ENCODE peak calls at places on chromosomes 3 and 15, in five cellular contexts. One of them, this sample, is unnamed.

GRCh38 chr3:33067484-33067883 is 29.5 kb downstream of the GLB1 start:
- DNase-seq in K562: peak; percentile 67
- DNase-seq in HCT116: peak; percentile 12
- DNase-seq in GM23338: no peak
- DNase-seq in H1: no peak
- DNase-seq in this sample: peak; percentile 6

GRCh38 chr3:8574040-8574669 is 70.4 kb downstream of the SSUH2 start:
- DNase-seq in GM23338: no peak
- DNase-seq in K562: no peak
- DNase-seq in HCT116: no peak
- DNase-seq in H1: no peak
- DNase-seq in this sample: no peak

GRCh38 chr3:125055165-125055912 is 458 bp downstream of the HEG1 start:
- DNase-seq in H1: no peak
- DNase-seq in GM23338: peak; percentile 40
- DNase-seq in HCT116: no peak
- DNase-seq in K562: peak; percentile 2
- DNase-seq in this sample: no peak

GRCh38 chr15:63530235-63530634 is 25.8 kb downstream of the USP3 start:
- DNase-seq in GM23338: no peak
- DNase-seq in H1: no peak
- DNase-seq in HCT116: no peak
- DNase-seq in K562: no peak
- DNase-seq in this sample: no peak

GRCh38 chr3:14925729-14926591 is 21.4 kb upstream of the NR2C2 start:
- DNase-seq in K562: peak; percentile 82
- DNase-seq in H1: no peak
- DNase-seq in HCT116: peak; percentile 66
- DNase-seq in GM23338: peak; percentile 89
- DNase-seq in this sample: peak; percentile 60

GRCh38 chr3:133256787-133257483 is 142.9 kb upstream of the BFSP2 start:
- DNase-seq in K562: no peak
- DNase-seq in HCT116: no peak
- DNase-seq in GM23338: no peak
- DNase-seq in H1: no peak
- DNase-seq in this sample: peak; percentile 17

GRCh38 chr15:33994005-33994615 is 25.8 kb downstream of the CHRM5 start:
- DNase-seq in K562: peak; percentile 49
- DNase-seq in HCT116: peak; percentile 22
- DNase-seq in GM23338: peak; percentile 76
- DNase-seq in H1: peak; percentile 10
- DNase-seq in this sample: peak; percentile 32

GRCh38 chr3:150235799-150236198 is 172.3 kb upstream of the TSC22D2 start:
- DNase-seq in GM23338: no peak
- DNase-seq in HCT116: no peak
- DNase-seq in H1: no peak
- DNase-seq in K562: no peak
- DNase-seq in this sample: no peak

GRCh38 chr3:147030274-147030673 is 376.1 kb downstream of the ZIC4 start:
- DNase-seq in K562: no peak
- DNase-seq in HCT116: no peak
- DNase-seq in GM23338: no peak
- DNase-seq in H1: no peak
- DNase-seq in this sample: no peak

GRCh38 chr3:139540686-139541085 is 1.1 kb upstream of the RBP1 start:
- DNase-seq in GM23338: no peak
- DNase-seq in HCT116: no peak
- DNase-seq in H1: no peak
- DNase-seq in K562: no peak
- DNase-seq in this sample: no peak

GRCh38 chr3:9769426-9770275 is at the start of gene CAMK1:
- DNase-seq in H1: no peak
- DNase-seq in K562: peak; percentile 60
- DNase-seq in GM23338: peak; percentile 86
- DNase-seq in HCT116: no peak
- DNase-seq in this sample: peak; percentile 75

GRCh38 chr3:108736821-108737220 is 20.4 kb downstream of the RETNLB start:
- DNase-seq in HCT116: no peak
- DNase-seq in K562: no peak
- DNase-seq in H1: no peak
- DNase-seq in GM23338: no peak
- DNase-seq in this sample: no peak

GRCh38 chr15:42285042-42285441 is 11.8 kb upstream of the TMEM87A start:
- DNase-seq in K562: no peak
- DNase-seq in H1: no peak
- DNase-seq in GM23338: no peak
- DNase-seq in HCT116: no peak
- DNase-seq in this sample: no peak

GRCh38 chr3:45779746-45780735 is 16.3 kb downstream of the SLC6A20 start:
- DNase-seq in GM23338: no peak
- DNase-seq in K562: no peak
- DNase-seq in HCT116: no peak
- DNase-seq in H1: no peak
- DNase-seq in this sample: no peak

GRCh38 chr3:72176537-72177041 is 391.6 kb upstream of the PROK2 start:
- DNase-seq in HCT116: no peak
- DNase-seq in H1: no peak
- DNase-seq in K562: no peak
- DNase-seq in GM23338: no peak
- DNase-seq in this sample: no peak

GRCh38 chr3:149771652-149772271 is 19.5 kb upstream of the COMMD2 start:
- DNase-seq in HCT116: peak; percentile 33
- DNase-seq in GM23338: peak; percentile 92
- DNase-seq in K562: peak; percentile 57
- DNase-seq in H1: no peak
- DNase-seq in this sample: peak; percentile 58

GRCh38 chr15:41474436-41474835 is 19.2 kb upstream of the ITPKA start:
- DNase-seq in GM23338: no peak
- DNase-seq in K562: no peak
- DNase-seq in HCT116: no peak
- DNase-seq in H1: no peak
- DNase-seq in this sample: no peak

GRCh38 chr3:156206157-156206556 is 85.8 kb downstream of the KCNAB1 start:
- DNase-seq in GM23338: no peak
- DNase-seq in K562: no peak
- DNase-seq in H1: no peak
- DNase-seq in HCT116: no peak
- DNase-seq in this sample: no peak

GRCh38 chr3:39112535-39112934 is 5.1 kb downstream of the TTC21A start:
- DNase-seq in GM23338: no peak
- DNase-seq in HCT116: no peak
- DNase-seq in H1: no peak
- DNase-seq in K562: no peak
- DNase-seq in this sample: no peak

GRCh38 chr3:3792391-3792790 is 6.8 kb upstream of the LRRN1 start:
- DNase-seq in K562: no peak
- DNase-seq in HCT116: no peak
- DNase-seq in GM23338: no peak
- DNase-seq in H1: no peak
- DNase-seq in this sample: no peak

GRCh38 chr3:192449036-192449435 is 278.3 kb downstream of the FGF12 start:
- DNase-seq in HCT116: no peak
- DNase-seq in K562: peak; percentile 8
- DNase-seq in H1: no peak
- DNase-seq in GM23338: peak; percentile 54
- DNase-seq in this sample: no peak

GRCh38 chr15:33309602-33310276 is 1.0 kb upstream of the RYR3 start:
- DNase-seq in GM23338: peak; percentile 66
- DNase-seq in HCT116: no peak
- DNase-seq in H1: no peak
- DNase-seq in K562: peak; percentile 17
- DNase-seq in this sample: no peak

GRCh38 chr3:77053769-77054168 is 13.9 kb downstream of the ROBO2 start:
- DNase-seq in HCT116: no peak
- DNase-seq in GM23338: no peak
- DNase-seq in H1: no peak
- DNase-seq in K562: no peak
- DNase-seq in this sample: no peak

GRCh38 chr3:41593760-41594159 is 368.1 kb downstream of the ULK4 start:
- DNase-seq in H1: no peak
- DNase-seq in K562: no peak
- DNase-seq in GM23338: no peak
- DNase-seq in HCT116: no peak
- DNase-seq in this sample: no peak

GRCh38 chr3:46948830-46949671 is 27.5 kb downstream of the CCDC12 start:
- DNase-seq in GM23338: peak; percentile 41
- DNase-seq in K562: peak; percentile 82
- DNase-seq in HCT116: no peak
- DNase-seq in H1: no peak
- DNase-seq in this sample: no peak

GRCh38 chr15:32974691-32975090 is 219.8 kb downstream of the FMN1 start:
- DNase-seq in HCT116: no peak
- DNase-seq in K562: no peak
- DNase-seq in GM23338: no peak
- DNase-seq in H1: no peak
- DNase-seq in this sample: no peak

GRCh38 chr15:95262866-95263564 is 1031.7 kb downstream of the MCTP2 start:
- DNase-seq in H1: no peak
- DNase-seq in GM23338: no peak
- DNase-seq in K562: no peak
- DNase-seq in HCT116: no peak
- DNase-seq in this sample: peak; percentile 78

GRCh38 chr15:23897091-23897490 is 210.0 kb upstream of the NDN start:
- DNase-seq in H1: no peak
- DNase-seq in GM23338: no peak
- DNase-seq in HCT116: no peak
- DNase-seq in K562: no peak
- DNase-seq in this sample: no peak

GRCh38 chr3:50587806-50588758 is 18.8 kb downstream of the HEMK1 start:
- DNase-seq in HCT116: no peak
- DNase-seq in H1: no peak
- DNase-seq in K562: no peak
- DNase-seq in GM23338: no peak
- DNase-seq in this sample: no peak

GRCh38 chr15:78072080-78072892 is 5.2 kb downstream of the TBC1D2B start:
- DNase-seq in H1: no peak
- DNase-seq in GM23338: no peak
- DNase-seq in HCT116: no peak
- DNase-seq in K562: no peak
- DNase-seq in this sample: no peak

GRCh38 chr15:45337224-45337623 is 41.1 kb downstream of the GATM start:
- DNase-seq in HCT116: no peak
- DNase-seq in GM23338: no peak
- DNase-seq in H1: no peak
- DNase-seq in K562: no peak
- DNase-seq in this sample: no peak

GRCh38 chr3:12222765-12223485 is 64.2 kb upstream of the TIMP4 start:
- DNase-seq in K562: no peak
- DNase-seq in H1: no peak
- DNase-seq in HCT116: no peak
- DNase-seq in GM23338: no peak
- DNase-seq in this sample: no peak

GRCh38 chr15:32125595-32125994 is 95.3 kb downstream of the CHRNA7 start:
- DNase-seq in H1: no peak
- DNase-seq in GM23338: peak; percentile 11
- DNase-seq in K562: no peak
- DNase-seq in HCT116: no peak
- DNase-seq in this sample: no peak

GRCh38 chr3:172519241-172519640 is 4.0 kb downstream of the TNFSF10 start:
- DNase-seq in H1: no peak
- DNase-seq in HCT116: no peak
- DNase-seq in K562: no peak
- DNase-seq in GM23338: no peak
- DNase-seq in this sample: no peak

GRCh38 chr3:45008117-45008516 is 18.0 kb upstream of the CLEC3B start:
- DNase-seq in GM23338: no peak
- DNase-seq in H1: no peak
- DNase-seq in HCT116: no peak
- DNase-seq in K562: no peak
- DNase-seq in this sample: no peak

GRCh38 chr3:127336086-127336485 is 48.2 kb upstream of the PRR20G start:
- DNase-seq in H1: no peak
- DNase-seq in HCT116: no peak
- DNase-seq in GM23338: no peak
- DNase-seq in K562: no peak
- DNase-seq in this sample: no peak

GRCh38 chr3:45688194-45688881 is 858 bp upstream of the SACM1L start:
- DNase-seq in GM23338: peak; percentile 82
- DNase-seq in HCT116: no peak
- DNase-seq in K562: peak; percentile 82
- DNase-seq in H1: no peak
- DNase-seq in this sample: peak; percentile 61

GRCh38 chr15:52678468-52679231 is 538 bp downstream of the ATOSA start:
- DNase-seq in HCT116: no peak
- DNase-seq in K562: peak; percentile 59
- DNase-seq in H1: peak; percentile 7
- DNase-seq in GM23338: peak; percentile 83
- DNase-seq in this sample: peak; percentile 80
- TF ChIP-seq POLR2AphosphoS5 in HCT116: no peak
- TF ChIP-seq POLR2AphosphoS5 in K562: no peak
- TF ChIP-seq POLR2AphosphoS5 in H1: peak; percentile 14
- TF ChIP-seq POLR2AphosphoS5 in GM23338: peak; percentile 39
- TF ChIP-seq POLR2AphosphoS5 in this sample: peak; percentile 24

GRCh38 chr3:151421956-151422355 is 37.4 kb upstream of the P2RY12 start:
- DNase-seq in H1: no peak
- DNase-seq in GM23338: peak; percentile 24
- DNase-seq in HCT116: no peak
- DNase-seq in K562: peak; percentile 11
- DNase-seq in this sample: no peak
- TF ChIP-seq CTCF in H1: peak; percentile 24
- TF ChIP-seq CTCF in GM23338: peak; percentile 25
- TF ChIP-seq CTCF in HCT116: no peak
- TF ChIP-seq CTCF in K562: no peak
- TF ChIP-seq CTCF in this sample: no peak

GRCh38 chr15:65182538-65182937 is 2.6 kb downstream of the CLPX start:
- DNase-seq in HCT116: no peak
- DNase-seq in GM23338: no peak
- DNase-seq in H1: no peak
- DNase-seq in K562: no peak
- DNase-seq in this sample: no peak
- H2AFZ ChIP-seq in HCT116: no peak overlapping the region
- H2AFZ ChIP-seq in GM23338: no peak overlapping the region
- H2AFZ ChIP-seq in H1: no peak overlapping the region
- H2AFZ ChIP-seq in K562: no peak overlapping the region
- H2AFZ ChIP-seq in this sample: no peak overlapping the region

DNA sequence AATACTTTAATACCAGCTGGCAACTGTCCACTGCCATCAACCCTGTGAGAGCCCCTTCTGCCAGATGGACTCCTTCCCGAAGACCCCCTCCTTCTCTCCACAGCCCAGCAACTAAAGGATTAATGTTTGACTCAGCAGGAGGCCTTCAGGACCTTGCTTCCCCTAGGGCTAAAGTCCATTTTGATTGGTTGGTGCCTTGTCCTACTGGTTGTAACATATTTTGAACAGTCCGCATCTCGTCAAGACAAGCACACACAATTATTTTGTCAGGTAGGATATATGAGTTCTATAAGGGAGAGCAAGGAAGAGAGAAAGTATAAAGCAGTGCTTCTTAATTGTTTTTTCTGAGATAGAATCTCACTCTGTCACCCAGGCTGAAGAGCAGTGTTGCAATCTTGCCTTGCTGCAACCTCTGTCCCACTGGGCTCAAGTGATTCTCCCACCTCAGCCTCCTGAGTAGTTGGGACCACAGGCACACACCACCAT is 18.6 kb downstream of the ACOX2 start:
- DNase-seq in GM23338: no peak
- DNase-seq in K562: no peak
- DNase-seq in HCT116: no peak
- DNase-seq in H1: no peak
- DNase-seq in this sample: no peak
- TF ChIP-seq POLR2AphosphoS5 in GM23338: no peak
- TF ChIP-seq POLR2AphosphoS5 in K562: no peak
- TF ChIP-seq POLR2AphosphoS5 in HCT116: no peak
- TF ChIP-seq POLR2AphosphoS5 in H1: no peak
- TF ChIP-seq POLR2AphosphoS5 in this sample: no peak

This sample was measured in endothelial cell of umbilical vein.